ENCODE peak calls at places on chromosomes 3 and 15, in seven cellular contexts. O is tibial nerve, Z is fibroblast of mammary gland, E is HTR-8/SVneo, Q is fibroblast of villous mesenchyme, A is RWPE2, C is AG04449. S is an unnamed sample.

GRCh38 chr3:16245613-16246012 is 19.1 kb downstream of the DPH3 start:
- DNase-seq in O (no peak), Z (no peak), E (no peak), Q (no peak), A (no peak), C (no peak), S (no peak)

GRCh38 chr15:57969355-57969754 is 96.2 kb downstream of the ALDH1A2 start:
- DNase-seq in O (no peak), Z (peak; percentile 53), E (peak; percentile 33), Q (peak; percentile 50), A (no peak), C (no peak), S (no peak)

GRCh38 chr3:117439812-117440211 is 730.2 kb downstream of the TUSC7 start:
- DNase-seq in O (peak; percentile 37), Z (peak; percentile 26), E (no peak), Q (peak; percentile 19), A (no peak), C (no peak), S (peak; percentile 30)

GRCh38 chr15:42577514-42578031 is 2.2 kb downstream of the STARD9 start:
- DNase-seq in O (peak; percentile 54), Z (peak; percentile 94), E (no peak), Q (peak; percentile 28), A (no peak), C (no peak), S (peak; percentile 27)

GRCh38 chr3:47082519-47082918 is 81.4 kb downstream of the SETD2 start:
- DNase-seq in O (no peak), Z (peak; percentile 66), E (no peak), Q (peak; percentile 78), A (no peak), C (peak; percentile 12), S (peak; percentile 88)

GRCh38 chr15:29364429-29365078 is 94.9 kb upstream of the NSMCE3 start:
- DNase-seq in O (no peak), Z (peak; percentile 57), E (peak; percentile 14), Q (no peak), A (no peak), C (peak; percentile 82), S (peak; percentile 33)

GRCh38 chr15:22979699-22980188 is 424 bp downstream of the CYFIP1 start:
- DNase-seq in O (no peak), Z (peak; percentile 22), E (no peak), Q (peak; percentile 36), A (peak; percentile 64), C (no peak), S (peak; percentile 54)

GRCh38 chr3:62100233-62100989 is 272.9 kb downstream of the FEZF2 start:
- DNase-seq in O (no peak), Z (no peak), E (no peak), Q (peak; percentile 54), A (no peak), C (no peak), S (no peak)

GRCh38 chr3:32340039-32340438 is 51.6 kb upstream of the CMTM7 start:
- DNase-seq in O (peak; percentile 32), Z (peak; percentile 59), E (peak; percentile 66), Q (peak; percentile 65), A (no peak), C (no peak), S (peak; percentile 56)

GRCh38 chr3:24387000-24387399 is 107.7 kb downstream of the THRB start:
- DNase-seq in O (no peak), Z (peak; percentile 35), E (peak; percentile 17), Q (no peak), A (no peak), C (no peak), S (no peak)

GRCh38 chr3:129240436-129240835 is 9.0 kb upstream of the COPG1 start:
- DNase-seq in O (no peak), Z (peak; percentile 57), E (no peak), Q (no peak), A (no peak), C (no peak), S (peak; percentile 47)

GRCh38 chr3:100042144-100042543 is 72.2 kb downstream of the FILIP1L start:
- DNase-seq in O (no peak), Z (peak; percentile 84), E (no peak), Q (peak; percentile 94), A (no peak), C (peak; percentile 88), S (peak; percentile 78)

GRCh38 chr15:38038659-38039442 is 104.4 kb downstream of the TMCO5A start:
- DNase-seq in O (no peak), Z (peak; percentile 93), E (peak; percentile 25), Q (peak; percentile 60), A (no peak), C (peak; percentile 73), S (peak; percentile 69)

GRCh38 chr3:8709287-8709686 is 24.3 kb upstream of the CAV3 start:
- DNase-seq in O (no peak), Z (no peak), E (no peak), Q (no peak), A (no peak), C (no peak), S (no peak)

GRCh38 chr3:141686477-141687280 is 51.4 kb upstream of the RNF7 start:
- DNase-seq in O (peak; percentile 45), Z (peak; percentile 84), E (peak; percentile 62), Q (peak; percentile 74), A (no peak), C (no peak), S (peak; percentile 61)

GRCh38 chr15:67063689-67064606 is 1.5 kb upstream of the SMAD3 start:
- DNase-seq in O (no peak), Z (no peak), E (no peak), Q (peak; percentile 73), A (no peak), C (no peak), S (peak; percentile 80)

GRCh38 chr3:56754753-56755365 is 46.9 kb downstream of the ARHGEF3 start:
- DNase-seq in O (peak; percentile 23), Z (no peak), E (no peak), Q (no peak), A (no peak), C (no peak), S (no peak)

GRCh38 chr3:160343132-160343531 is 55.9 kb downstream of the IFT80 start:
- DNase-seq in O (no peak), Z (peak; percentile 44), E (peak; percentile 7), Q (peak; percentile 28), A (no peak), C (no peak), S (peak; percentile 38)

S was measured in mesenchymal stem cell.